ENCODE peak calls at places on chromosomes 16 and 17, in nine cellular contexts. One of them, this sample, is unnamed.

GRCh38 chr16:55915116-55915827 is 40.1 kb upstream of the CES5A start:
- DNase-seq in RCC 7860: no peak
- DNase-seq in esophagus squamous epithelium: no peak
- DNase-seq in SJCRH30: no peak
- DNase-seq in tibial artery: no peak
- DNase-seq in EL: no peak
- DNase-seq in PC-3: no peak
- DNase-seq in lower leg skin: no peak
- DNase-seq in smooth muscle cell of the brain vasculature: no peak
- DNase-seq in this sample: no peak

GRCh38 chr17:63945851-63946439 is 13.8 kb upstream of the CD79B start:
- DNase-seq in RCC 7860: no peak
- DNase-seq in esophagus squamous epithelium: no peak
- DNase-seq in SJCRH30: no peak
- DNase-seq in tibial artery: no peak
- DNase-seq in EL: no peak
- DNase-seq in PC-3: no peak
- DNase-seq in lower leg skin: no peak
- DNase-seq in smooth muscle cell of the brain vasculature: no peak
- DNase-seq in this sample: no peak

GRCh38 chr16:57235128-57236092 is 9.6 kb upstream of the ARL2BP start:
- DNase-seq in RCC 7860: peak
- DNase-seq in esophagus squamous epithelium: no peak
- DNase-seq in SJCRH30: no peak
- DNase-seq in tibial artery: no peak
- DNase-seq in EL: peak
- DNase-seq in PC-3: peak
- DNase-seq in lower leg skin: no peak
- DNase-seq in smooth muscle cell of the brain vasculature: peak
- DNase-seq in this sample: no peak

GRCh38 chr16:76535-77272 is 1.3 kb upstream of the MPG start:
- DNase-seq in RCC 7860: peak
- DNase-seq in esophagus squamous epithelium: no peak
- DNase-seq in SJCRH30: peak
- DNase-seq in tibial artery: peak
- DNase-seq in EL: peak
- DNase-seq in PC-3: peak
- DNase-seq in lower leg skin: peak
- DNase-seq in smooth muscle cell of the brain vasculature: no peak
- DNase-seq in this sample: no peak

GRCh38 chr17:19727466-19728113 is 11.2 kb upstream of the SLC47A2 start:
- DNase-seq in RCC 7860: no peak
- DNase-seq in esophagus squamous epithelium: no peak
- DNase-seq in SJCRH30: no peak
- DNase-seq in tibial artery: peak
- DNase-seq in EL: peak
- DNase-seq in PC-3: no peak
- DNase-seq in lower leg skin: peak
- DNase-seq in smooth muscle cell of the brain vasculature: peak
- DNase-seq in this sample: peak

GRCh38 chr16:69476920-69477418 is 52.5 kb downstream of the CYB5B start:
- DNase-seq in RCC 7860: peak
- DNase-seq in esophagus squamous epithelium: no peak
- DNase-seq in SJCRH30: no peak
- DNase-seq in tibial artery: no peak
- DNase-seq in EL: peak
- DNase-seq in PC-3: peak
- DNase-seq in lower leg skin: no peak
- DNase-seq in smooth muscle cell of the brain vasculature: peak
- DNase-seq in this sample: no peak

GRCh38 chr17:15123593-15124590 is 141.2 kb downstream of the PMP22 start:
- DNase-seq in RCC 7860: no peak
- DNase-seq in esophagus squamous epithelium: no peak
- DNase-seq in SJCRH30: peak
- DNase-seq in tibial artery: no peak
- DNase-seq in EL: peak
- DNase-seq in PC-3: no peak
- DNase-seq in lower leg skin: no peak
- DNase-seq in smooth muscle cell of the brain vasculature: no peak
- DNase-seq in this sample: no peak

GRCh38 chr16:74468807-74469511 is 47.7 kb upstream of the CLEC18B start:
- DNase-seq in RCC 7860: no peak
- DNase-seq in esophagus squamous epithelium: no peak
- DNase-seq in SJCRH30: no peak
- DNase-seq in tibial artery: no peak
- DNase-seq in EL: no peak
- DNase-seq in PC-3: no peak
- DNase-seq in lower leg skin: no peak
- DNase-seq in smooth muscle cell of the brain vasculature: no peak
- DNase-seq in this sample: no peak

GRCh38 chr17:57589151-57590034 is 155.7 kb downstream of the CCDC182 start:
- DNase-seq in RCC 7860: no peak
- DNase-seq in esophagus squamous epithelium: no peak
- DNase-seq in SJCRH30: no peak
- DNase-seq in tibial artery: no peak
- DNase-seq in EL: no peak
- DNase-seq in PC-3: no peak
- DNase-seq in lower leg skin: no peak
- DNase-seq in smooth muscle cell of the brain vasculature: no peak
- DNase-seq in this sample: no peak

GRCh38 chr16:50251375-50252081 is 14.8 kb upstream of the ADCY7 start:
- DNase-seq in RCC 7860: peak
- DNase-seq in esophagus squamous epithelium: no peak
- DNase-seq in SJCRH30: no peak
- DNase-seq in tibial artery: peak
- DNase-seq in EL: peak
- DNase-seq in PC-3: peak
- DNase-seq in lower leg skin: no peak
- DNase-seq in smooth muscle cell of the brain vasculature: no peak
- DNase-seq in this sample: peak

GRCh38 chr16:24102120-24102740 is 153.9 kb upstream of the CACNG3 start:
- DNase-seq in RCC 7860: no peak
- DNase-seq in esophagus squamous epithelium: no peak
- DNase-seq in SJCRH30: peak
- DNase-seq in tibial artery: no peak
- DNase-seq in EL: no peak
- DNase-seq in PC-3: no peak
- DNase-seq in lower leg skin: no peak
- DNase-seq in smooth muscle cell of the brain vasculature: no peak
- DNase-seq in this sample: no peak

This sample was measured in suprapubic skin.